ENCODE peak calls at places on chromosomes 5 and 9, in eight cellular contexts. Z is adrenal gland, A is kidney, E is H1, P is fibroblast of lung, C is astrocyte, T is psoas muscle, L is K562. M is an unnamed sample.
A peak's percentile ranks its signal among the peaks of the same experiment; 100 is the strongest.

GRCh38 chr5:80406980-80407734 is 707 bp upstream of the ZFYVE16 start:
- DNase-seq in Z (peak; percentile 85), C (no peak), P (peak; percentile 40), L (peak; percentile 30), T (peak; percentile 36), A (no peak), E (no peak), M (peak; percentile 71)

GRCh38 chr5:143002459-143003327 is 232.5 kb downstream of the ARHGAP26 start:
- DNase-seq in C (peak; percentile 93), L (peak; percentile 41), T (no peak), E (no peak), P (peak; percentile 96), Z (peak; percentile 35), A (no peak), M (no peak)

GRCh38 chr5:79886456-79886855 is 104.6 kb downstream of the MTX3 start:
- DNase-seq in C (no peak), A (no peak), E (no peak), T (no peak), Z (no peak), P (no peak), L (no peak), M (no peak)

GRCh38 chr9:14366071-14366470 is 52.1 kb upstream of the NFIB start:
- DNase-seq in Z (no peak), A (peak; percentile 63), T (peak; percentile 61), P (peak; percentile 97), E (no peak), C (peak; percentile 94), L (no peak), M (no peak)

GRCh38 chr9:18947772-18948391 is 85.1 kb downstream of the SAXO1 start:
- DNase-seq in C (no peak), L (no peak), E (no peak), P (no peak), T (no peak), A (no peak), Z (peak; percentile 49), M (no peak)

GRCh38 chr5:5240234-5240633 is 100.1 kb downstream of the ADAMTS16 start:
- DNase-seq in T (no peak), L (no peak), E (no peak), C (no peak), A (peak; percentile 58), Z (no peak), P (no peak), M (no peak)

GRCh38 chr5:179401-179800 is 11.9 kb upstream of the LRRC14B start:
- DNase-seq in E (no peak), P (no peak), L (no peak), C (no peak), T (no peak), Z (no peak), A (no peak), M (no peak)

GRCh38 chr5:163384669-163385068 is 52.7 kb upstream of the CCNG1 start:
- DNase-seq in P (no peak), C (no peak), Z (no peak), A (no peak), E (no peak), T (no peak), L (no peak), M (no peak)

GRCh38 chr9:109244179-109245132 is 76.4 kb downstream of the EPB41L4B start:
- DNase-seq in P (peak; percentile 72), L (peak; percentile 80), E (peak; percentile 47), T (peak; percentile 68), A (peak; percentile 82), Z (peak; percentile 60), C (peak; percentile 25), M (peak; percentile 80)

DNA sequence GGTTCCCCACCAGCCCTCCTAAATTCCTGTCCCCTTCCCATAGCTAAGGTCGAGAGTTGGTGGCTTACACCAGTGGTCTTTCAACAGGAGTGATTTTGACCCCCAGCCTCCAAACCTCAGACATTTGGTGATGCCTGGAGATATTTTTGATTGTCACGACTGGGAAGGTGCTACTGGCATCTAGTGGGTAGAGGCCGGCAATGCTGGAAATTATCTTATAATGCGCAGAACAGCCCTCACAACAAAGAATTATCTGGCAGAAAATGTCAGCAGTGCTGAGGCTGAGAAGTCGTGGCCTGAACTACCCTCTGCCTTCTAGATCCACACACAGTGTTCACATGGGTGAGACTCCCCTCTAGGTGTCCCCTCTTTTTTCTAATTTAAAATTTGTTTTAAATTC is 69.6 kb downstream of the IL31RA start:
- DNase-seq in E (no peak), A (no peak), Z (no peak), T (no peak), P (peak; percentile 51), L (no peak), C (no peak), M (no peak)
- TF ChIP-seq CTCF in E (peak; percentile 31), A (no peak), Z (no peak), T (no peak), P (peak; percentile 32), L (no peak), C (peak; percentile 36), M (no peak)

DNA sequence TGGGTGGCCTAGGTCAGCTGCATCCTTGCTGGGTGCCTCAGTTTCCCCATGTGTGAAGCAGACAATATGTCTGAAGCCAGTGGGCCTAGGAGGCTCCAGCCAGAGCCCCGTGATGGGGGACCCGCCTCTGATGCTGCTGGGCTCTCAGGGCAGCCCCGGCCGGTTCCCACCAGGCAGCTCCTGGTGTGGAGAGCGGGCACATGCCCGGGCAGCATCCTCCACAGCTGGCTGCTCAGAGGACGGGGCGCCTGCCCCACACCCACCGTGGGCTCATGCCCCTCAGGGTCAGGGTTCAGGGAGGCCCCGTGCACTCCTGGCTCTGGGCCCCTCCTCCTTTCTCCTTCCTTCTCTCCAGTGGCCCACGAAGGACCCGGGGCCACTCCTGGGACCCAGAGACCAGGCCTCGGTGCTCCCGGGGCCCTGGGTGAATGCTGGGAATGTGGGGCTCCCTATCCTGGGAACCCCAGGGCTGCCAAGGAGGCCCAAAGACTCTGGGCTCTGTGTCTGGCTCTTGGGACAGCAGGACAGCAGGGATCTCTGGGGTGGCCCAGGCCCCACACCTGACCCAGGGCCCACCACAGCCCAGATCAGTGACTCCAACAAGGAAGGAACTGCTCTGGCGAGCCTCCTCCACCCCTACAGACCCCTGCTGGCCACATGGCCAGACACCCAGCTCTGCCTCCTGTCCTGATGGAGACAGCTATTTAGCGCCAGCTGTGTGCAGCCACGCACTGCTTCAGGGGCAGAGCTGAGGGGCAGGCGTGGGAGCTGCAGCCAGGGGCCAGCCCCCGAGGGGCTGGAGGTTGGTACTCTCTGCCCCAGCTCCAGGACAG is 39.5 kb upstream of the EGFL7 start:
- DNase-seq in E (no peak), P (no peak), A (no peak), T (no peak), L (no peak), Z (no peak), C (no peak), M (no peak)
- H3K4me1 ChIP-seq in E (no peaks in the 10 kb centered on the region), P (peaks cover 9% of the 10 kb centered on the region), A (peaks cover 15% of the 10 kb centered on the region), T (peaks cover 21% of the 10 kb centered on the region), L (no peaks in the 10 kb centered on the region), Z (no peaks in the 10 kb centered on the region), C (peaks cover 7% of the 10 kb centered on the region), M (peaks cover 60% of the 10 kb centered on the region)

GRCh38 chr9:84424945-84425344 is 84.4 kb upstream of the SLC28A3 start:
- DNase-seq in C (no peak), L (no peak), A (no peak), P (no peak), E (no peak), Z (no peak), T (no peak), M (no peak)

DNA sequence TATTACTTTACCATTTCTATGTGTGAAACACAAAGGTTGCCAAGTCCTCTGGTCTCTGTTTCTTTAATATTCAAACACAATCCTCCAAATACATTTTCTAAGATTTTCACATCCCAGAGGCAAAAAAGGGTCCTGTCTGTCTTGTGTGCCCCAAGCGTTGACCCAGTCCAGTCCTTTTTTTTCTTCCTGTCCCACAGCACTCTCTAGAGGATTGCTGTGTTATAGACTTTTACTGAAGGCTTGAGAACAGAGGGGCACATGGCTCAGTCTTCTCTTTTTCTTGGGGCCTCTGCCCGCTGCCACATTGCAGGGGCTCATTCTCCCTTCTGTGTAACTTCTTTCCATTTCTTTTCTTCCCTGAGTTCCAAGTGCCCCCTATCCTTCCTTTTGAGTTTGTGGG is 78.6 kb upstream of the SLC28A3 start:
- DNase-seq in E (no peak), T (no peak), L (no peak), C (no peak), A (no peak), Z (no peak), P (no peak), M (no peak)
- TF ChIP-seq CTCF in E (peak; percentile 56), T (no peak), L (no peak), C (no peak), A (no peak), Z (peak; percentile 25), P (no peak), M (no peak)

DNA sequence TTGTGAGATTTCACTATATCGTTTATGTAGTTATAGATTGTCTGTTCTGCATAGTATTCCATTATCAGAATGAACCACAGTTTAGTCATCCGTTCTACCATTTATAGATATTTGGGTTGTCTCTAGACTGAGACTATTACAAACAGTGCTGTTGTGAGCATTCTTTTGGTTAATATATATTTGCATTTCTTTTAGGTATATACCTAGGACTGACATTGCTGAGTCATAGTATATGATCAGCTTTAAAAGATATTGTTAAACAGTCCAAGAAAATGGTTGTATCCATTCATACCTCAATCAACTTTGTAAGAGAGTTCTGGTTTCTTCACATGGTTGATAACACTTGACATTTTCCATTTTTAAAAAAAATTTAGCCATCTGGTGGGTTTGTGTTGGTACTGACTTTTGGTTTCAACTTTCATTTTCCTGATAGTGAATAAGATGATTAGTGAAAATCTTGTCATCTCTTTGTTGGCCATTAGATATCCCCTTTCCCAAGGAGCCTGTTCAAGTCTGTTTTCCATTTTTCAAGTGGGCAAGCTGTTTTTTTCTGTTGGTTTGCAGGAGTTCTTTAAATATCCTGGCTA is 22.9 kb upstream of the ADAM19 start:
- DNase-seq in C (no peak), P (no peak), T (no peak), E (no peak), L (no peak), A (no peak), Z (no peak), M (no peak)
- H3K4me1 ChIP-seq in C (peaks cover 13% of the 10 kb centered on the region), P (peaks cover under 1% of the 10 kb centered on the region), T (no peaks in the 10 kb centered on the region), E (no peaks in the 10 kb centered on the region), L (no peaks in the 10 kb centered on the region), A (no peaks in the 10 kb centered on the region), Z (no peaks in the 10 kb centered on the region), M (peaks cover 6% of the 10 kb centered on the region)

DNA sequence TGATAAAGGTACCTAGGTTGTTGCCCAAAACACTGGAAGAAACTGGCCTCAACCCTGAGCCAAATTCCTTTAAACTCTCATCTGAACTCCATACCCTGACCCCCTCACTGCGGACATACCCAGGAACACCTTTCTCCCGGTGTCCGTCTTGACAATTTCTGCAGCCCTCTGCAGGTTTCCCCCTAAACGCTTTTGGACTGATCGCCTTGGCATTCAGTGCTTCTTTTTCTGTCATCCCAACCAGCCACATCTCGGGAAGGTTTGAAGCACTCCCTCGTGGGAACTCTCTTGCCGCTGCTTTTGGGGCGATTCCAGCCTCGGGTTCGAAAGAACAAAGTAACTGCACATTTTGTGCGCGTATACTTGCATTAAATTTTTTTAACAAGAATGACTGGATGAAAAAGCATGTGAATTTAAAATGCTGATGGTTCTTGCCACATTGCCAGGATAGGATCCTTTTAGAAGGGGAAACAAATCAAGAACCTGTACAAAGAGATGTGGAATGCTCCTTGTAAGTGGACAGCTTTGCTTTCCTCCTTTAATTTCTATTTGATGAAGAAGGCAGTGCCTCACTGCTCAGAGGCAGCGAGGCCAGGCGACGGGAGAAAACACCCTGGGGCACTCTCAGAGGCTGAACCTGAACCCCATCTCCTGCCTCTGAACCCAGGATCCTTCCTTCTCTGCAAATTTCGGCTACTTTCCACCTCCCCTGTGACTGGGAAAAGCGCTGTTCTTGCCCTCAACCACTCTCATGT is 615 bp downstream of the PSMD5 start:
- DNase-seq in C (peak; percentile 2), A (no peak), P (peak; percentile 3), L (peak; percentile 68), E (no peak), Z (no peak), T (no peak), M (no peak)
- TF ChIP-seq CTCF in C (no peak), A (no peak), P (no peak), L (no peak), E (no peak), Z (no peak), T (no peak), M (no peak)

M was measured in upper lobe of right lung.